ENCODE peak calls at places on chromosomes 3 and 15, in five cellular contexts. Q, U, N, C and J are unnamed samples.

GRCh38 chr3:140022061-140022781 is 87.2 kb downstream of the CLSTN2 start:
- DNase-seq in N (no peak), C (no peak), U (no peak), Q (peak), J (no peak)

GRCh38 chr3:58059349-58060321 is 51.4 kb downstream of the FLNB start:
- DNase-seq in Q (no peak), N (peak), C (peak), U (no peak), J (peak)

GRCh38 chr3:194386610-194387009 is 12.5 kb downstream of the GP5 start:
- DNase-seq in C (no peak), N (no peak), Q (no peak), U (no peak), J (no peak)

GRCh38 chr3:187685948-187686347 is 15.8 kb upstream of the SST start:
- DNase-seq in U (no peak), C (no peak), N (no peak), Q (no peak), J (peak)

GRCh38 chr15:77410701-77411613 is 8.9 kb downstream of the PEAK1 start:
- DNase-seq in N (no peak), Q (no peak), C (no peak), U (no peak), J (no peak)

GRCh38 chr3:12662593-12663310 is 1.2 kb downstream of the RAF1 start:
- DNase-seq in C (no peak), Q (peak), U (peak), N (peak), J (peak)

GRCh38 chr15:65949482-65949881 is 80.2 kb downstream of the RAB11A start:
- DNase-seq in C (no peak), U (no peak), N (no peak), Q (no peak), J (no peak)

GRCh38 chr3:173301647-173302046 is 95.9 kb upstream of the NLGN1 start:
- DNase-seq in C (no peak), Q (no peak), U (no peak), N (no peak), J (no peak)

GRCh38 chr3:182058488-182058887 is 346.8 kb downstream of the SOX2 start:
- DNase-seq in Q (no peak), N (no peak), U (no peak), C (peak), J (no peak)

GRCh38 chr3:46057716-46058115 is 30.4 kb upstream of the XCR1 start:
- DNase-seq in U (no peak), Q (no peak), N (no peak), C (no peak), J (no peak)